ENCODE peak calls at places on chromosomes 4 and X, in six cellular contexts. One of them, this sample, is unnamed.

GRCh38 chr4:73896416-73896815 is 27.2 kb downstream of the CXCL1 start:
- DNase-seq in pancreas: no peak
- DNase-seq in Kasumi-1: no peak
- DNase-seq in activated CD8-positive, alpha-beta memory T cell treated with anti-CD3 and anti-CD28 coated beads for 24 hours: no peak
- DNase-seq in stimulated activated CD4-positive, alpha-beta T cell treated with anti-CD3 and anti-CD28 coated beads, Interleukin-2, amount 100 ng/mL, for 24 hours: no peak
- DNase-seq in right atrium auricular region: no peak
- DNase-seq in this sample: no peak

GRCh38 chr4:47218631-47219030 is 187.3 kb downstream of the GABRB1 start:
- DNase-seq in activated CD8-positive, alpha-beta memory T cell treated with anti-CD3 and anti-CD28 coated beads for 24 hours: no peak
- DNase-seq in right atrium auricular region: no peak
- DNase-seq in Kasumi-1: no peak
- DNase-seq in stimulated activated CD4-positive, alpha-beta T cell treated with anti-CD3 and anti-CD28 coated beads, Interleukin-2, amount 100 ng/mL, for 24 hours: no peak
- DNase-seq in pancreas: no peak
- DNase-seq in this sample: no peak

GRCh38 chr4:168367065-168367464 is 48.5 kb upstream of the DDX60 start:
- DNase-seq in right atrium auricular region: no peak
- DNase-seq in Kasumi-1: no peak
- DNase-seq in stimulated activated CD4-positive, alpha-beta T cell treated with anti-CD3 and anti-CD28 coated beads, Interleukin-2, amount 100 ng/mL, for 24 hours: no peak
- DNase-seq in pancreas: no peak
- DNase-seq in activated CD8-positive, alpha-beta memory T cell treated with anti-CD3 and anti-CD28 coated beads for 24 hours: no peak
- DNase-seq in this sample: no peak

GRCh38 chrX:2451456-2452316 is 49.1 kb downstream of the DHRSX start:
- DNase-seq in stimulated activated CD4-positive, alpha-beta T cell treated with anti-CD3 and anti-CD28 coated beads, Interleukin-2, amount 100 ng/mL, for 24 hours: no peak
- DNase-seq in activated CD8-positive, alpha-beta memory T cell treated with anti-CD3 and anti-CD28 coated beads for 24 hours: no peak
- DNase-seq in Kasumi-1: no peak
- DNase-seq in pancreas: no peak
- DNase-seq in right atrium auricular region: no peak
- DNase-seq in this sample: no peak

GRCh38 chr4:165208322-165208652 is 926 bp downstream of the KLHL2 start:
- DNase-seq in stimulated activated CD4-positive, alpha-beta T cell treated with anti-CD3 and anti-CD28 coated beads, Interleukin-2, amount 100 ng/mL, for 24 hours: no peak
- DNase-seq in Kasumi-1: no peak
- DNase-seq in right atrium auricular region: no peak
- DNase-seq in pancreas: no peak
- DNase-seq in activated CD8-positive, alpha-beta memory T cell treated with anti-CD3 and anti-CD28 coated beads for 24 hours: no peak
- DNase-seq in this sample: no peak

GRCh38 chr4:178136736-178137345 is 694.6 kb upstream of the AGA start:
- DNase-seq in Kasumi-1: no peak
- DNase-seq in activated CD8-positive, alpha-beta memory T cell treated with anti-CD3 and anti-CD28 coated beads for 24 hours: no peak
- DNase-seq in right atrium auricular region: peak; percentile 55
- DNase-seq in stimulated activated CD4-positive, alpha-beta T cell treated with anti-CD3 and anti-CD28 coated beads, Interleukin-2, amount 100 ng/mL, for 24 hours: no peak
- DNase-seq in pancreas: no peak
- DNase-seq in this sample: no peak

GRCh38 chrX:111376897-111377601 is 34.9 kb downstream of the DCX start:
- DNase-seq in Kasumi-1: no peak
- DNase-seq in right atrium auricular region: no peak
- DNase-seq in stimulated activated CD4-positive, alpha-beta T cell treated with anti-CD3 and anti-CD28 coated beads, Interleukin-2, amount 100 ng/mL, for 24 hours: no peak
- DNase-seq in activated CD8-positive, alpha-beta memory T cell treated with anti-CD3 and anti-CD28 coated beads for 24 hours: no peak
- DNase-seq in pancreas: peak; percentile 11
- DNase-seq in this sample: no peak

GRCh38 chr4:166957451-166957850 is 276.8 kb downstream of the SPOCK3 start:
- DNase-seq in pancreas: no peak
- DNase-seq in activated CD8-positive, alpha-beta memory T cell treated with anti-CD3 and anti-CD28 coated beads for 24 hours: no peak
- DNase-seq in Kasumi-1: no peak
- DNase-seq in stimulated activated CD4-positive, alpha-beta T cell treated with anti-CD3 and anti-CD28 coated beads, Interleukin-2, amount 100 ng/mL, for 24 hours: no peak
- DNase-seq in right atrium auricular region: no peak
- DNase-seq in this sample: no peak

GRCh38 chr4:105061720-105062119 is 85.0 kb upstream of the TET2 start:
- DNase-seq in stimulated activated CD4-positive, alpha-beta T cell treated with anti-CD3 and anti-CD28 coated beads, Interleukin-2, amount 100 ng/mL, for 24 hours: no peak
- DNase-seq in Kasumi-1: peak; percentile 38
- DNase-seq in activated CD8-positive, alpha-beta memory T cell treated with anti-CD3 and anti-CD28 coated beads for 24 hours: no peak
- DNase-seq in right atrium auricular region: no peak
- DNase-seq in pancreas: no peak
- DNase-seq in this sample: no peak

GRCh38 chrX:38175140-38175539 is 45.5 kb downstream of the SRPX start:
- DNase-seq in Kasumi-1: peak; percentile 10
- DNase-seq in right atrium auricular region: no peak
- DNase-seq in activated CD8-positive, alpha-beta memory T cell treated with anti-CD3 and anti-CD28 coated beads for 24 hours: no peak
- DNase-seq in stimulated activated CD4-positive, alpha-beta T cell treated with anti-CD3 and anti-CD28 coated beads, Interleukin-2, amount 100 ng/mL, for 24 hours: no peak
- DNase-seq in pancreas: peak; percentile 5
- DNase-seq in this sample: peak; percentile 29

GRCh38 chrX:148582353-148582752 is 81.9 kb downstream of the AFF2 start:
- DNase-seq in right atrium auricular region: no peak
- DNase-seq in Kasumi-1: no peak
- DNase-seq in activated CD8-positive, alpha-beta memory T cell treated with anti-CD3 and anti-CD28 coated beads for 24 hours: no peak
- DNase-seq in pancreas: no peak
- DNase-seq in stimulated activated CD4-positive, alpha-beta T cell treated with anti-CD3 and anti-CD28 coated beads, Interleukin-2, amount 100 ng/mL, for 24 hours: no peak
- DNase-seq in this sample: no peak

GRCh38 chr4:14520171-14520570 is 482.1 kb upstream of the CPEB2 start:
- DNase-seq in activated CD8-positive, alpha-beta memory T cell treated with anti-CD3 and anti-CD28 coated beads for 24 hours: no peak
- DNase-seq in stimulated activated CD4-positive, alpha-beta T cell treated with anti-CD3 and anti-CD28 coated beads, Interleukin-2, amount 100 ng/mL, for 24 hours: no peak
- DNase-seq in Kasumi-1: no peak
- DNase-seq in right atrium auricular region: no peak
- DNase-seq in pancreas: no peak
- DNase-seq in this sample: no peak

GRCh38 chr4:74098628-74098995 is 383 bp downstream of the CXCL2 start:
- DNase-seq in Kasumi-1: no peak
- DNase-seq in stimulated activated CD4-positive, alpha-beta T cell treated with anti-CD3 and anti-CD28 coated beads, Interleukin-2, amount 100 ng/mL, for 24 hours: no peak
- DNase-seq in pancreas: no peak
- DNase-seq in right atrium auricular region: no peak
- DNase-seq in activated CD8-positive, alpha-beta memory T cell treated with anti-CD3 and anti-CD28 coated beads for 24 hours: no peak
- DNase-seq in this sample: peak; percentile 43

GRCh38 chr4:102761478-102761790 is 666 bp upstream of the MANBA start:
- DNase-seq in activated CD8-positive, alpha-beta memory T cell treated with anti-CD3 and anti-CD28 coated beads for 24 hours: no peak
- DNase-seq in pancreas: no peak
- DNase-seq in stimulated activated CD4-positive, alpha-beta T cell treated with anti-CD3 and anti-CD28 coated beads, Interleukin-2, amount 100 ng/mL, for 24 hours: no peak
- DNase-seq in right atrium auricular region: no peak
- DNase-seq in Kasumi-1: no peak
- DNase-seq in this sample: no peak

GRCh38 chr4:62460329-62460728 is 1260.2 kb downstream of the ADGRL3 start:
- DNase-seq in right atrium auricular region: no peak
- DNase-seq in pancreas: no peak
- DNase-seq in stimulated activated CD4-positive, alpha-beta T cell treated with anti-CD3 and anti-CD28 coated beads, Interleukin-2, amount 100 ng/mL, for 24 hours: no peak
- DNase-seq in activated CD8-positive, alpha-beta memory T cell treated with anti-CD3 and anti-CD28 coated beads for 24 hours: no peak
- DNase-seq in Kasumi-1: no peak
- DNase-seq in this sample: no peak

GRCh38 chr4:185532795-185533324 is 2.4 kb downstream of the PDLIM3 start:
- DNase-seq in pancreas: no peak
- DNase-seq in activated CD8-positive, alpha-beta memory T cell treated with anti-CD3 and anti-CD28 coated beads for 24 hours: no peak
- DNase-seq in stimulated activated CD4-positive, alpha-beta T cell treated with anti-CD3 and anti-CD28 coated beads, Interleukin-2, amount 100 ng/mL, for 24 hours: no peak
- DNase-seq in right atrium auricular region: no peak
- DNase-seq in Kasumi-1: no peak
- DNase-seq in this sample: no peak

GRCh38 chr4:100469555-100469954 is 48.3 kb downstream of the EMCN start:
- DNase-seq in activated CD8-positive, alpha-beta memory T cell treated with anti-CD3 and anti-CD28 coated beads for 24 hours: no peak
- DNase-seq in pancreas: no peak
- DNase-seq in right atrium auricular region: no peak
- DNase-seq in stimulated activated CD4-positive, alpha-beta T cell treated with anti-CD3 and anti-CD28 coated beads, Interleukin-2, amount 100 ng/mL, for 24 hours: no peak
- DNase-seq in Kasumi-1: no peak
- DNase-seq in this sample: no peak

GRCh38 chr4:76637704-76638361 is 202.8 kb downstream of the SHROOM3 start:
- DNase-seq in stimulated activated CD4-positive, alpha-beta T cell treated with anti-CD3 and anti-CD28 coated beads, Interleukin-2, amount 100 ng/mL, for 24 hours: no peak
- DNase-seq in right atrium auricular region: no peak
- DNase-seq in pancreas: no peak
- DNase-seq in Kasumi-1: no peak
- DNase-seq in activated CD8-positive, alpha-beta memory T cell treated with anti-CD3 and anti-CD28 coated beads for 24 hours: no peak
- DNase-seq in this sample: no peak

GRCh38 chr4:182213024-182213423 is 30.2 kb upstream of the TENM3 start:
- DNase-seq in activated CD8-positive, alpha-beta memory T cell treated with anti-CD3 and anti-CD28 coated beads for 24 hours: no peak
- DNase-seq in right atrium auricular region: no peak
- DNase-seq in pancreas: no peak
- DNase-seq in Kasumi-1: no peak
- DNase-seq in stimulated activated CD4-positive, alpha-beta T cell treated with anti-CD3 and anti-CD28 coated beads, Interleukin-2, amount 100 ng/mL, for 24 hours: no peak
- DNase-seq in this sample: no peak

GRCh38 chrX:40103565-40104323 is 6.0 kb upstream of the BCOR start:
- DNase-seq in activated CD8-positive, alpha-beta memory T cell treated with anti-CD3 and anti-CD28 coated beads for 24 hours: no peak
- DNase-seq in Kasumi-1: no peak
- DNase-seq in pancreas: no peak
- DNase-seq in right atrium auricular region: no peak
- DNase-seq in stimulated activated CD4-positive, alpha-beta T cell treated with anti-CD3 and anti-CD28 coated beads, Interleukin-2, amount 100 ng/mL, for 24 hours: no peak
- DNase-seq in this sample: no peak

GRCh38 chrX:138487866-138488265 is 223.7 kb downstream of the FGF13 start:
- DNase-seq in right atrium auricular region: no peak
- DNase-seq in stimulated activated CD4-positive, alpha-beta T cell treated with anti-CD3 and anti-CD28 coated beads, Interleukin-2, amount 100 ng/mL, for 24 hours: no peak
- DNase-seq in Kasumi-1: no peak
- DNase-seq in pancreas: no peak
- DNase-seq in activated CD8-positive, alpha-beta memory T cell treated with anti-CD3 and anti-CD28 coated beads for 24 hours: no peak
- DNase-seq in this sample: no peak

GRCh38 chr4:151670843-151671242 is 90.0 kb downstream of the GATB start:
- DNase-seq in Kasumi-1: no peak
- DNase-seq in pancreas: no peak
- DNase-seq in stimulated activated CD4-positive, alpha-beta T cell treated with anti-CD3 and anti-CD28 coated beads, Interleukin-2, amount 100 ng/mL, for 24 hours: no peak
- DNase-seq in activated CD8-positive, alpha-beta memory T cell treated with anti-CD3 and anti-CD28 coated beads for 24 hours: no peak
- DNase-seq in right atrium auricular region: no peak
- DNase-seq in this sample: no peak

GRCh38 chrX:136822337-136823095 is 41.8 kb upstream of the ARHGEF6 start:
- DNase-seq in Kasumi-1: no peak
- DNase-seq in pancreas: no peak
- DNase-seq in activated CD8-positive, alpha-beta memory T cell treated with anti-CD3 and anti-CD28 coated beads for 24 hours: no peak
- DNase-seq in stimulated activated CD4-positive, alpha-beta T cell treated with anti-CD3 and anti-CD28 coated beads, Interleukin-2, amount 100 ng/mL, for 24 hours: no peak
- DNase-seq in right atrium auricular region: no peak
- DNase-seq in this sample: no peak

GRCh38 chr4:140256941-140257340 is 103.0 kb upstream of the MAML3 start:
- DNase-seq in Kasumi-1: no peak
- DNase-seq in pancreas: no peak
- DNase-seq in stimulated activated CD4-positive, alpha-beta T cell treated with anti-CD3 and anti-CD28 coated beads, Interleukin-2, amount 100 ng/mL, for 24 hours: no peak
- DNase-seq in right atrium auricular region: no peak
- DNase-seq in activated CD8-positive, alpha-beta memory T cell treated with anti-CD3 and anti-CD28 coated beads for 24 hours: no peak
- DNase-seq in this sample: no peak

GRCh38 chrX:53323196-53323595 is 41.8 kb upstream of the IQSEC2 start:
- DNase-seq in pancreas: no peak
- DNase-seq in Kasumi-1: no peak
- DNase-seq in activated CD8-positive, alpha-beta memory T cell treated with anti-CD3 and anti-CD28 coated beads for 24 hours: no peak
- DNase-seq in right atrium auricular region: no peak
- DNase-seq in stimulated activated CD4-positive, alpha-beta T cell treated with anti-CD3 and anti-CD28 coated beads, Interleukin-2, amount 100 ng/mL, for 24 hours: no peak
- DNase-seq in this sample: no peak

This sample was measured in right lobe of liver.